ENCODE peak calls at places on chromosomes 7 and 10, in four cellular contexts. D is neural progenitor cell, R is mammary epithelial cell, K is left lung. S is an unnamed sample.
A peak's percentile ranks its signal among the peaks of the same experiment; 100 is the strongest.

GRCh38 chr10:42977032-42977416 is 99.8 kb upstream of the RET start:
- DNase-seq in D (no peak), R (no peak), K (peak; percentile 19), S (peak; percentile 13)

GRCh38 chr7:157211710-157212109 is 73.0 kb downstream of the UBE3C start:
- DNase-seq in D (no peak), R (peak; percentile 1), K (no peak), S (no peak)

GRCh38 chr7:66558660-66559465 is 69.8 kb upstream of the KCTD7 start:
- DNase-seq in D (no peak), R (no peak), K (no peak), S (no peak)

GRCh38 chr10:52855546-52856325 is 83.2 kb upstream of the MBL2 start:
- DNase-seq in D (no peak), R (peak; percentile 14), K (no peak), S (no peak)

GRCh38 chr7:83159731-83160130 is 3.0 kb downstream of the PCLO start:
- DNase-seq in D (no peak), R (peak; percentile 17), K (no peak), S (no peak)

GRCh38 chr10:120477006-120477722 is 20.1 kb downstream of the PLPP4 start:
- DNase-seq in D (no peak), R (no peak), K (no peak), S (no peak)

GRCh38 chr7:43890468-43890867 is 15.9 kb downstream of the URGCP start:
- DNase-seq in D (no peak), R (no peak), K (no peak), S (no peak)

GRCh38 chr10:8396675-8397074 is 342.2 kb downstream of the GATA3 start:
- DNase-seq in D (no peak), R (peak; percentile 63), K (no peak), S (no peak)

GRCh38 chr10:24272374-24272773 is 63.4 kb downstream of the KIAA1217 start:
- DNase-seq in D (no peak), R (no peak), K (no peak), S (no peak)

GRCh38 chr7:55964802-55965470 is 551 bp downstream of the NIPSNAP2 start:
- DNase-seq in D (peak; percentile 77), R (peak; percentile 50), K (peak; percentile 90), S (peak; percentile 15)

GRCh38 chr7:99562832-99563231 is 4.4 kb downstream of the ZNF655 start:
- DNase-seq in D (no peak), R (peak; percentile 97), K (no peak), S (no peak)

GRCh38 chr10:89426230-89426868 is 12.0 kb downstream of the IFIT5 start:
- DNase-seq in D (peak; percentile 60), R (peak; percentile 50), K (no peak), S (no peak)

GRCh38 chr7:14340415-14341079 is 351.1 kb upstream of the ETV1 start:
- DNase-seq in D (peak; percentile 69), R (no peak), K (no peak), S (no peak)

GRCh38 chr10:132939957-132940790 is 2.2 kb downstream of the CFAP46 start:
- DNase-seq in D (peak; percentile 73), R (no peak), K (no peak), S (no peak)

GRCh38 chr10:26755443-26755903 is 58.0 kb downstream of the PDSS1 start:
- DNase-seq in D (peak; percentile 7), R (peak; percentile 64), K (no peak), S (no peak)

DNA sequence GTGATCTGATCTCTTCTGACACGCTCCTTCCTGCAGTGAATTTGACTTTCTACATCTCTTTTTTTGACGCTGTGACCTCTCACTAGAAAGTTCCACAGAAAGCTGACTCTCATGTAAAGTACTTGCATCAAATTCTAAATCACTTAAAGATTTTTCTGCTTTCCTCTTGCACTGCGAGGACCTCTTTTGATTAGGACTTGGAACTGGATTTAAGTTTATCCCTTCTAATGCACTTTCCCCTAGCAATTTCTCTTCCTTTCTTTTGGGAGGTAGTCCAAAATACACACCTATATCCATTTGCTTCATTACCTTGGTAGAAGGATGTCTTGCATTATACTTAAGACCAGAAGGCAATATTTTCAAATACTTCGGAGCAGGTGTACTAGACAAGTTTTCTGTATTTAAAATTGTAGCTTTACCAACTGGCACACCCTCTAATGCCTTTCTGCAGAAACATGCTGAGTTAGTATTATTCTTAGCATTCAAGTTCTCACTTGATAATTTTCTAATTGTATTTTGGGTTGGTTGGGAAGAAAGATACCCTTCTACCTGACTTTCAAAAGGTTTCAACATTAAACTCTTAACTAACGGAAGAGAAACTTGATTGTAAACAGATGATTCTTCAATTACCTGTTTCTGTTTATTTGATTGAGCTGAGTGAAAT is 4.6 kb downstream of the DCLRE1A start:
- DNase-seq in D (no peak), R (no peak), K (no peak), S (no peak)
- H3K36me3 ChIP-seq in D (peaks cover 9% of the 10 kb centered on the region), R (peaks cover 6% of the 10 kb centered on the region), K (no peaks in the 10 kb centered on the region), S (no peaks in the 10 kb centered on the region)

GRCh38 chr7:36155811-36156361 is 2.8 kb downstream of the EEPD1 start:
- DNase-seq in D (peak; percentile 32), R (no peak), K (peak; percentile 57), S (peak; percentile 71)
- H3K4me3 ChIP-seq in D (no peak overlapping the region), R (no peak overlapping the region), K (no peak overlapping the region), S (peak overlapping the region; percentile 94)

GRCh38 chr10:74855439-74855838 is 29.0 kb downstream of the KAT6B start:
- DNase-seq in D (no peak), R (no peak), K (no peak), S (no peak)
- H3K36me3 ChIP-seq in D (no peaks in the 10 kb centered on the region), R (no peaks in the 10 kb centered on the region), K (no peaks in the 10 kb centered on the region), S (no peaks in the 10 kb centered on the region)

DNA sequence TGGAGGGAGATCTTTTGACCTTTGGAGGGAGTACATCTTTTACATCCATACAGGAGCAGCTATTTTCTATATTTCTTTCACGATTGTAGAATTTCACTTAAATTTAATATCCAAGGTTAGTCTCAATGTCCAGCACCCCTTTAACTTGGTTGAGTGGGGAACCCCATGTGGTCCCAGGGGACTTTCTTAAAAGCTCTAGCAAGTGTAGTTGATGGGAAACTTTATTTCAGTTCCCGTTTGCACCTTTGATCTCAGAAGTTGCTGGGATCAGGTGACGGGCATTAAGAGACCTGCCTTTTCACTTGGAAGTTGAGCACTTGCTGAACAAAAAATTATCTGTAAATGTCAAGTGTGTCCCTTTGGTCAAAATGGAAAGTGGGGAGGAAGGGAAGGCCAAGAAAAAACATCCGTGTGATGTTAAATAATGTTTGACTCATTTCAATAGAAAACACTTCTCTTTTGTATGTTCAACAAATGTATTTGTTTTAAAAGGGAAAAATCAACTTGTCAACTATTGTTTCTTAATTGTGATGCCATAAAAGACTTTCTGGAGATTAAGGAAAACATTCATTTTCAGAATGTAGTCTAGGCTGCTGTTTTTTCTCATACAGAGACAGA is 370.1 kb upstream of the GALNT17 start:
- DNase-seq in D (no peak), R (no peak), K (no peak), S (no peak)
- H3K4me3 ChIP-seq in D (no peak overlapping the region), R (no peak overlapping the region), K (no peak overlapping the region), S (no peak overlapping the region)

DNA sequence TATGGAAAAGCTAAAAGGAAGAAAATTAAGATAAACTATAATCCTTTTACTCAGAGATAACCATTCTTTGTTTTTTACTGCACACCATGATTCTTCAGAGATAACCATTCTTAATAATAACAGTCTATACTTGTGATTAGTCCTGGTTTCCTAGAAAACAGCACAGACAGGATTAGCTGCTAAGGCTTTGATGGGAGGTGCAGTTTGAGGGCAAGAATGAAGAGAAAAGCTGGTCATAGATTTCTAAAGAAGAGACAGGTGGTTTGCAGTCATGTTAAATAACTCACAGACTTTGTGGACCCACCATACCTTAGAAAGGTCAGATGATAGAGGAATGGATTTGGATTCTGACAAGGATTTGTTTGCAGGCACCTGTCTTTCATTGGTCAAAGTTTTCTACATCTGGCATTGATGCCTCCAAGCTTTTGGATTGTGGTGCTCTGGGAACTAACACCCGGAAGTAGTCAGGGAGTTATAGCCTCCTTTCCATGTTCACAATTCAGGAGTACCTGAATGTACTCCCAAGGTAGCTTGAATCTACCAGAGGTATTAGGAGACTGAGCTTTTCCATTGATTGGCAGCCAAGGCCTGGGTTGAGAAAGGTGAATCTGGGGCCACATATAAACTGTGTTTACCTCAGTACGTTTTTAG is 3.7 kb downstream of the SMC3 start:
- DNase-seq in D (no peak), R (no peak), K (no peak), S (no peak)
- H3K36me3 ChIP-seq in D (peaks cover 12% of the 10 kb centered on the region), R (peaks cover 2% of the 10 kb centered on the region), K (no peaks in the 10 kb centered on the region), S (no peaks in the 10 kb centered on the region)

GRCh38 chr10:79209340-79209739 is 137.9 kb upstream of the PPIF start:
- DNase-seq in D (no peak), R (no peak), K (no peak), S (no peak)

GRCh38 chr10:79207096-79207357 is 138.3 kb downstream of the ZMIZ1 start:
- DNase-seq in D (no peak), R (no peak), K (no peak), S (no peak)

GRCh38 chr10:79206300-79207095 is 137.7 kb downstream of the ZMIZ1 start:
- DNase-seq in D (no peak), R (no peak), K (no peak), S (no peak)

GRCh38 chr10:79208251-79208983 is 138.9 kb upstream of the PPIF start:
- DNase-seq in D (no peak), R (no peak), K (no peak), S (no peak)

DNA sequence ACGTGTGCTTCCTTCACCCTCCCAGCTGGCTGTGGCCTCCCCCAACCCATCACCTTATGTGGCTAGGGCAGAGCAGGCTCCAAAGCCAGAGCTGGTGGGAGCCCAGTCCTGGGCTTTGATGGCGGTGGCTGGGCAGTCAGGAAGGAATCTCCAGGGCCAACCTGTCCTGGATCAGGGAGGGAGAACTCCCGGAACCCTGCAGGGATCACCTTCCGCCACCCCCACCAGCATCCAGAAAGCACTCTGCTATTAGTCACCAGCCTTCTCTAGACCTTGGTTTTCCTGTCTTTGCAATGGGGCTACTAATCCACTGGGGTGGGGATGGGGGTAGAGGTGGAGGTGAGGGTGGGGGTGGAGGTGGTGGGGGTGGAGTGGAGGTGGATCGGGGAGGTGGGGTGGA is 139.0 kb downstream of the ZMIZ1 start:
- DNase-seq in D (no peak), R (no peak), K (no peak), S (no peak)
- H3K4me3 ChIP-seq in D (no peak overlapping the region), R (no peak overlapping the region), K (no peak overlapping the region), S (no peak overlapping the region)

GRCh38 chr7:143131777-143132176 is at the start of gene PIP:
- DNase-seq in D (no peak), R (no peak), K (no peak), S (no peak)
- H3K36me3 ChIP-seq in D (no peaks in the 10 kb centered on the region), R (no peaks in the 10 kb centered on the region), K (no peaks in the 10 kb centered on the region), S (no peaks in the 10 kb centered on the region)